ENCODE peak calls at places on chromosomes 7 and 10, in four cellular contexts. A is K562, U is HepG2, R is A549. J is an unnamed sample.

GRCh38 chr7:118153551-118154177 is 30.3 kb upstream of the LSM8 start:
- DNase-seq in A (peak), U (peak), R (peak), J (no peak)

GRCh38 chr10:11757452-11757819 is 15.3 kb downstream of the ECHDC3 start:
- DNase-seq in A (peak), U (peak), R (no peak), J (no peak)

GRCh38 chr7:25857376-25858067 is 294.5 kb upstream of the NFE2L3 start:
- DNase-seq in A (peak), U (no peak), R (peak), J (peak)

GRCh38 chr7:25242678-25243077 is 14.4 kb upstream of the NPVF start:
- DNase-seq in A (no peak), U (no peak), R (no peak), J (no peak)

GRCh38 chr7:30934225-30934624 is 22.6 kb downstream of the AQP1 start:
- DNase-seq in A (no peak), U (no peak), R (no peak), J (no peak)

GRCh38 chr7:55522268-55522902 is 49.9 kb downstream of the VOPP1 start:
- DNase-seq in A (no peak), U (no peak), R (no peak), J (no peak)

GRCh38 chr7:31991846-31992245 is 78.4 kb downstream of the PDE1C start:
- DNase-seq in A (no peak), U (no peak), R (no peak), J (no peak)

GRCh38 chr7:69732203-69732602 is 133.9 kb downstream of the AUTS2 start:
- DNase-seq in A (no peak), U (peak), R (peak), J (peak)

GRCh38 chr10:104614245-104614831 is 26.8 kb upstream of the SORCS3 start:
- DNase-seq in A (peak), U (peak), R (peak), J (peak)

GRCh38 chr7:12803542-12803941 is 116.1 kb downstream of the ARL4A start:
- DNase-seq in A (no peak), U (no peak), R (no peak), J (no peak)

GRCh38 chr7:12805957-12806356 is 118.5 kb downstream of the ARL4A start:
- DNase-seq in A (no peak), U (no peak), R (no peak), J (no peak)

GRCh38 chr7:12809476-12809875 is 122.0 kb downstream of the ARL4A start:
- DNase-seq in A (no peak), U (no peak), R (no peak), J (no peak)

GRCh38 chr7:12802070-12802469 is 114.6 kb downstream of the ARL4A start:
- DNase-seq in A (no peak), U (no peak), R (no peak), J (no peak)

GRCh38 chr7:12805518-12805928 is 118.1 kb downstream of the ARL4A start:
- DNase-seq in A (no peak), U (no peak), R (no peak), J (no peak)
- TF ChIP-seq HMGXB4 in A (no peak), U (no peak), R (no peak), J (no peak)

DNA sequence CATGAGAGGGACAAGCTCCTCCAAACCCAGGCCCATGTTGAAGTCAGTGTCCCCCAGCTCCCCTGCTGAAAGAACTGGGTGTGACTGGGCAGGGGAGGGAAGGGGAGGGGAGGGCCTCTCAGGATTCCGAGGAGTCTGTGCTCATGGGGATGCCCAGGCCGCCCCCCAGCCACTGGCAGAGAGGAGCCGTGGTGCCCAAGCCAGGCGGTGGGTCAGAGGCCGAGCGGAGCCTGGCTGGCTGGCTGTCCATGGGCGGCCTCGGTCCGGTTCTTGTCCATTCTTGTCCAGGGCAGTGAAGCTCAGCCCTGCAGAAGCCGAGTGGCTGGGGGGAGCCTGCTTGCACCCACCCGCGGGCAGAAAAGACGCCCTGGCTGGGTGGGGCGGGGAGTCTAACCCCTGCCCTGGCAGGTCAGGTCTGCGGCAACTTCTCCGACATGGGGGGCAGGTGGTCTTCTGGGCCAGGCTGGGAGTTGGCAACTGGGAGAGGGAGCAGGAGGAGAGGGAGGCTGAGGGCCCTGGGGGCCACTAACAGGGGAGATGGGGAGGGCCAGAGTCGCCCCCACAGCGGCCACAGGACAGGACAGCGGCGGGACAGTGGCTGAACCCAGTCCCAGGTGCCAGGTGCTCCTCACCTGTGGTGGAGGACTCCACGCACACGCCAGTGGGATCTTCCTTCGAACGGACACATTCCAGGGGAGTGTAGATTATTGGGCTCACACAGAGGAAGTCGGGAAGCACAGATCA is 54.1 kb downstream of the FOXL3 start:
- DNase-seq in A (no peak), U (no peak), R (no peak), J (no peak)
- TF ChIP-seq HMGXB4 in A (no peak), U (no peak), R (no peak), J (no peak)

GRCh38 chr7:158812684-158813083 is 16.6 kb downstream of the ESYT2 start:
- DNase-seq in A (no peak), U (no peak), R (no peak), J (no peak)

GRCh38 chr7:158809596-158809995 is 19.7 kb downstream of the ESYT2 start:
- DNase-seq in A (no peak), U (no peak), R (no peak), J (no peak)

GRCh38 chr7:158811894-158812293 is 17.4 kb downstream of the ESYT2 start:
- DNase-seq in A (peak), U (no peak), R (no peak), J (no peak)

GRCh38 chr7:158810846-158811245 is 18.5 kb downstream of the ESYT2 start:
- DNase-seq in A (no peak), U (no peak), R (no peak), J (no peak)

DNA sequence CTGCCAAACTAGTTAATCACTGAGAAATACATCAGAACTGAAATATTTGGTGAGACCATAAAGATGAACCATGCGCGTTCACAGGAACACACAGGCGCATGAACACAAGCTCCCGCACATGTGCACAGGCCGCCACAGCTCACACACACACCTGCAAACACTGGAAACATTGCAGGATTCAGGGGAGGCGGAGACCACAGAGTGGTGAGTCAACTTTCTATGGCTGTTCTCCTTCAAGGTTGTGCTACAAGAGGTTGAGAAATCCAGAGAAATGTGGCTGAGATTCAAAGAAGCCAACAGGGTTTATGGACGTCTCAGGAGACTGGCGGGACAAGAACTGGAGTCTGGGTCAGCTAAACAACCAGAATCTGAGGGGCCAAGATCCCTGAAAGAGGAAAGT is 17.8 kb downstream of the ESYT2 start:
- DNase-seq in A (peak), U (no peak), R (peak), J (no peak)
- TF ChIP-seq HMGXB4 in A (no peak), U (no peak), R (no peak), J (no peak)

GRCh38 chr7:34747842-34748241 is 89.8 kb downstream of the NPSR1 start:
- DNase-seq in A (no peak), U (no peak), R (no peak), J (no peak)
- TF ChIP-seq HMGXB4 in A (no peak), U (no peak), R (no peak), J (no peak)

GRCh38 chr10:117168729-117169128 is 28.6 kb upstream of the KCNK18 start:
- DNase-seq in A (no peak), U (no peak), R (no peak), J (peak)

GRCh38 chr10:117168135-117168674 is 29.1 kb upstream of the KCNK18 start:
- DNase-seq in A (peak), U (no peak), R (peak), J (peak)

GRCh38 chr10:117169480-117169879 is 27.8 kb upstream of the KCNK18 start:
- DNase-seq in A (no peak), U (no peak), R (no peak), J (no peak)

GRCh38 chr10:117167346-117168134 is 29.5 kb upstream of the VAX1 start:
- DNase-seq in A (no peak), U (no peak), R (no peak), J (no peak)

DNA sequence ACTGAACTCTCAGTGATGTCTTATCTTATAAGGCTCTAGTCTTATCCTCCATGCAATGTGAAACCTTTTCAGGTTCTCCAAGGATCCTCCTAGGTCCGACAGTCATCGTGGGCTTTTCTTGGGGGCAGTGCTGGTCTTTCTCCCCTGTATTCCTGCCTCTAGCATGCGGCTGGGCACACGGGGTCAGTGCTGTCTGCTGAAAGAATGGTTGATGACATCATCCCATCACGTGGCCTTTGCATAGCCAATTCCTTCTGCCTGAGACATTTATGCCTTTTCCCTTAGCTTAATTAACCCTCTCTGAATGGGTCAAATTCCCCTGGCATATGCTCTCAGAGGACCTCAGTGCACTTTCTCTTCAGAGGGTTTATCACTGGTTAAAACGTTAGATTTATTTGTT is 27.0 kb upstream of the KCNK18 start:
- DNase-seq in A (no peak), U (no peak), R (no peak), J (no peak)
- TF ChIP-seq HMGXB4 in A (no peak), U (no peak), R (no peak), J (no peak)